ENCODE peak calls at places on chromosomes 5 and 9, in nine cellular contexts. R is heart left ventricle; A is uterus; D is H7; L is cardiac fibroblast; E is esophagus squamous epithelium; M is AG04449; F is CD8-positive, alpha-beta T cell; U is small intestine. O is an unnamed sample.
A peak's percentile ranks its signal among the peaks of the same experiment; 100 is the strongest.

GRCh38 chr5:143154495-143155375 is 248.8 kb downstream of the NR3C1 start:
- DNase-seq in U (no peak), E (no peak), L (peak; percentile 69), F (no peak), R (no peak), D (no peak), A (no peak), M (no peak), O (no peak)

GRCh38 chr5:170755679-170756456 is 27.7 kb upstream of the GABRP start:
- DNase-seq in E (no peak), U (peak; percentile 90), R (peak; percentile 79), M (no peak), L (peak; percentile 10), D (no peak), F (no peak), A (no peak), O (peak; percentile 77)

GRCh38 chr5:1511651-1512540 is 11.9 kb downstream of the LPCAT1 start:
- DNase-seq in E (no peak), A (peak; percentile 11), F (no peak), M (no peak), D (peak; percentile 82), U (no peak), R (peak; percentile 14), L (peak; percentile 46), O (peak; percentile 12)

GRCh38 chr5:79990205-79990597 is 861 bp downstream of the MTX3 start:
- DNase-seq in A (no peak), M (no peak), E (no peak), F (no peak), R (no peak), U (peak; percentile 18), D (no peak), L (peak; percentile 40), O (no peak)

GRCh38 chr5:52846443-52846842 is 58.7 kb downstream of the ITGA1 start:
- DNase-seq in A (no peak), M (no peak), D (no peak), E (no peak), L (peak; percentile 63), U (no peak), R (no peak), F (no peak), O (no peak)

GRCh38 chr5:123297866-123298265 is 125.3 kb downstream of the CEP120 start:
- DNase-seq in E (no peak), D (no peak), R (no peak), U (no peak), L (peak; percentile 31), A (no peak), M (no peak), F (no peak), O (no peak)

GRCh38 chr5:38121420-38121819 is 136.9 kb upstream of the EGFLAM start:
- DNase-seq in E (no peak), L (no peak), D (no peak), R (no peak), F (no peak), A (no peak), M (no peak), U (no peak), O (no peak)

GRCh38 chr9:123435471-123435870 is 79.5 kb downstream of the CRB2 start:
- DNase-seq in D (no peak), R (no peak), U (no peak), M (no peak), L (no peak), F (no peak), A (no peak), E (no peak), O (no peak)

GRCh38 chr5:3214396-3214795 is 381.2 kb upstream of the IRX1 start:
- DNase-seq in E (no peak), A (no peak), M (no peak), F (no peak), R (no peak), U (no peak), D (no peak), L (no peak), O (no peak)

GRCh38 chr5:119022017-119022745 is 33.8 kb upstream of the DTWD2 start:
- DNase-seq in M (peak; percentile 3), R (no peak), U (peak; percentile 20), A (no peak), D (peak; percentile 32), F (no peak), L (peak; percentile 64), E (no peak), O (no peak)

GRCh38 chr9:99259231-99259918 is 37.3 kb downstream of the SEC61B start:
- DNase-seq in R (peak; percentile 93), L (peak; percentile 19), F (peak; percentile 30), A (peak; percentile 77), D (peak; percentile 40), M (no peak), U (peak; percentile 30), E (no peak), O (peak; percentile 95)

GRCh38 chr5:76622973-76623596 is at the start of gene F2RL2:
- DNase-seq in L (peak; percentile 85), M (no peak), R (peak; percentile 39), F (no peak), E (no peak), A (peak; percentile 40), U (no peak), D (peak; percentile 36), O (no peak)
- H3K4me3 ChIP-seq in L (peak within 1 kb of the TSS; percentile 0), M (peak within 1 kb of the TSS; percentile 60), R (peak within 1 kb of the TSS; percentile 10), F (no peak within 1 kb of the TSS), E (no peak within 1 kb of the TSS), A (no peak within 1 kb of the TSS), U (no peak within 1 kb of the TSS), D (no peak within 1 kb of the TSS), O (no peak within 1 kb of the TSS)

GRCh38 chr9:129209109-129209508 is 31.0 kb upstream of the IER5L start:
- DNase-seq in R (no peak), M (no peak), A (no peak), U (no peak), F (no peak), L (no peak), E (no peak), D (no peak), O (no peak)

GRCh38 chr9:129211686-129212085 is 33.6 kb upstream of the IER5L start:
- DNase-seq in A (no peak), U (no peak), E (no peak), D (no peak), R (no peak), M (no peak), L (no peak), F (no peak), O (no peak)

GRCh38 chr9:129210125-129210524 is 32.1 kb upstream of the IER5L start:
- DNase-seq in E (no peak), M (no peak), R (no peak), A (no peak), D (no peak), L (no peak), U (no peak), F (no peak), O (no peak)

GRCh38 chr9:129208191-129209091 is 30.4 kb upstream of the IER5L start:
- DNase-seq in D (peak; percentile 92), E (no peak), M (no peak), L (no peak), F (peak; percentile 58), U (peak; percentile 38), A (no peak), R (no peak), O (no peak)

GRCh38 chr9:129209580-129209979 is 31.5 kb upstream of the IER5L start:
- DNase-seq in U (no peak), F (no peak), L (no peak), A (no peak), D (no peak), E (no peak), R (no peak), M (no peak), O (no peak)
- H3K4me3 ChIP-seq in U (no peak overlapping the region), F (peak overlapping the region; percentile 50), L (no peak overlapping the region), A (no peak overlapping the region), D (peak overlapping the region; percentile 62), E (no peak overlapping the region), R (no peak overlapping the region), M (no peak overlapping the region), O (no peak overlapping the region)

DNA sequence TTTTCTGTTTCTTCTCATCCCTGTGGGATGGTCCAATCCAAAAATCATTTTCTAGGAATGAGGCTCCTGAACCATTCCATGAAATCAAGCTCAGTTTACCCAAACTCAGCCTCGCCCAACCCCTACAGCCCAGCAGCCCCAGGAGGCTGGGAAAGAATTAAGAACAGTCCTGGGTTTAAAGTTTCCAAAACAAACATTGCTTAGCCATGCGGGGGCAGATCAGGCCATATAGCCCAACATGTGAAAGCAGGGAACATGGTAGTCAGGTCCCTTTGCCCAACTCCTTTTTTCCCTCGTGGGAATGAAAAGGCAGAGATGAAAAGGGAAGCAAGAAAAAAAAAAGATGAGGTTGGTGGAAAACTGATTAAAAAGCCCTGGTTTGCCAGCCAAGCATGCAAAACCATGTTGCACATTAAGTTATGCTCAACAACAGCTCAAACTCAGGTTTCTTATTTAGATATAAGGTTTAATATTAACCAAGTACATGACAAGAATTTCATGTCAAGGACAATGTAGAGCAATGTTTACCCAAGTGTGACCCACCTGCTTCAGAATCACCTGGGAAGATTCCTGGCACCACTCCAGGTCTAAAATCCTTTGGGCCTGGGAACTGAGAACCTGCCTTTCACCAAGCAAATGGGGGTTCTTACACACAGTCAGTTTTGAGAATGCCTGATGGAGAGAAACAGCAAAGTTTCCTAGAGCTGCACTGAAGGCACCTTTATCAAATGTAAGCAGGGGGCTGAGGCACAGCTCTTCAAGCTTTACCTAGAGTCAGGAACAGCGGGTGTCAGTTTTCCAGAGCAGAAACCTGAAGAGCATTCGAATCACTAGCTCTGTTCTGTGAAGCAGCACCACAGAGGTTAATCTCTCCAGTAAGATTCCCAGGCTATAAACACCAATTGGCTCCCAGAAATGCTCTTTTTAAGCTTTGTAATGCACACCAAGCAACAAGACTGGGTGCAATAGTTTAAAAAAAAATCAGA is 1.7 kb downstream of the FREM1 start:
- DNase-seq in D (no peak), U (peak; percentile 42), R (no peak), E (no peak), A (no peak), L (no peak), F (no peak), M (no peak), O (no peak)
- H3K4me3 ChIP-seq in D (no peak overlapping the region), U (peak overlapping the region; percentile 21), R (no peak overlapping the region), E (no peak overlapping the region), A (peak overlapping the region; percentile 28), L (no peak overlapping the region), F (no peak overlapping the region), M (no peak overlapping the region), O (peak overlapping the region; percentile 41)

DNA sequence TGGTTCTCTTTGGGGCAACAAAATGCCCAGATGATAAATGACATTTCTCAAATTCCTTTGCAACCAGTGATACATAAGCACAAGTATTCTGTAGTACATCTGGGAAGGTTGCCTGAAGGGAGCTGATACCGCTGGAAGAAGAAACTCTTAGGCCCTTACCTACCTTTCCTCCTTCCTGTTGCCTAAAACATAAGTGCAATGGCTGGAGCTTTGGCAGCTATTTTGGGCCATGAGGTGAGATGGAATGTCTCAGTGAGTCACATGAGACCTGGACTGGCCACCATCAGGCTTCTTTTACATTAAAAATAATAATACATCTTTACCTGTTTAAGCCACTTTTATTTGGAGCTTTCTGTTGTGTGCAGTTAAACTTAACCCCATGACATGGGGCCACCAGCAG is 11.2 kb upstream of the ADGRD2 start:
- DNase-seq in A (no peak), D (no peak), U (no peak), M (no peak), L (no peak), R (no peak), F (no peak), E (no peak), O (no peak)
- H3K4me3 ChIP-seq in A (no peak overlapping the region), D (no peak overlapping the region), U (no peak overlapping the region), M (no peak overlapping the region), L (no peak overlapping the region), R (no peak overlapping the region), F (no peak overlapping the region), E (no peak overlapping the region), O (no peak overlapping the region)

GRCh38 chr5:88666761-88667186 is 216.2 kb downstream of the MEF2C start:
- DNase-seq in L (peak; percentile 22), U (peak; percentile 16), A (no peak), M (no peak), F (no peak), E (no peak), R (no peak), D (peak; percentile 48), O (no peak)
- H3K4me3 ChIP-seq in L (peak overlapping the region; percentile 17), U (peak overlapping the region; percentile 56), A (no peak overlapping the region), M (peak overlapping the region; percentile 45), F (peak overlapping the region; percentile 27), E (peak overlapping the region; percentile 39), R (peak overlapping the region; percentile 53), D (no peak overlapping the region), O (peak overlapping the region; percentile 66)